ENCODE peak calls at places on chromosomes 2 and 18, in four cellular contexts. P, A, J and K are unnamed samples.

GRCh38 chr2:45119038-45119437 is 109.8 kb upstream of the SIX2 start:
- DNase-seq in J (no peak), P (no peak), A (no peak), K (no peak)

GRCh38 chr2:187541086-187542085 is 12.8 kb downstream of the TFPI start:
- DNase-seq in J (peak; percentile 69), P (no peak), A (no peak), K (no peak)

GRCh38 chr2:69046221-69046662 is 33.3 kb downstream of the ANTXR1 start:
- DNase-seq in J (no peak), A (no peak), P (no peak), K (no peak)

GRCh38 chr2:207239222-207239674 is 73.5 kb upstream of the KLF7 start:
- DNase-seq in P (peak; percentile 89), J (no peak), A (peak; percentile 58), K (peak; percentile 67)

GRCh38 chr2:217107480-217107879 is 247.6 kb upstream of the TNP1 start:
- DNase-seq in J (no peak), P (no peak), A (no peak), K (no peak)

GRCh38 chr2:233471291-233472035 is 95.1 kb downstream of the USP40 start:
- DNase-seq in J (peak; percentile 34), P (peak; percentile 10), A (no peak), K (peak; percentile 12)

GRCh38 chr2:215277942-215278341 is 33.9 kb upstream of the ATIC start:
- DNase-seq in J (no peak), P (no peak), A (no peak), K (no peak)

GRCh38 chr2:216992056-216992455 is 132.2 kb upstream of the TNP1 start:
- DNase-seq in A (peak; percentile 61), P (no peak), J (no peak), K (peak; percentile 34)

GRCh38 chr2:192467953-192468660 is 273.4 kb upstream of the TMEFF2 start:
- DNase-seq in J (no peak), P (no peak), A (no peak), K (no peak)

GRCh38 chr2:149023091-149023490 is 15.4 kb upstream of the LYPD6B start:
- DNase-seq in A (no peak), J (no peak), P (no peak), K (no peak)

GRCh38 chr2:72137498-72138010 is 10.1 kb downstream of the CYP26B1 start:
- DNase-seq in J (peak; percentile 69), A (peak; percentile 65), P (no peak), K (peak; percentile 60)

GRCh38 chr2:98775146-98775988 is 44.4 kb upstream of the MGAT4A start:
- DNase-seq in A (no peak), J (no peak), P (peak; percentile 85), K (no peak)

GRCh38 chr2:79393806-79394484 is 118.9 kb upstream of the CTNNA2 start:
- DNase-seq in P (no peak), A (peak; percentile 24), J (no peak), K (peak; percentile 58)

GRCh38 chr18:9753863-9754262 is 45.8 kb downstream of the RAB31 start:
- DNase-seq in A (no peak), P (peak; percentile 8), J (no peak), K (no peak)

GRCh38 chr2:129794116-129794515 is 185.3 kb upstream of the RAB6C start:
- DNase-seq in J (no peak), A (no peak), P (no peak), K (no peak)

GRCh38 chr18:23115683-23116096 is 19.6 kb upstream of the CABLES1 start:
- DNase-seq in P (peak; percentile 43), J (no peak), A (no peak), K (no peak)

GRCh38 chr2:180463608-180464007 is 456.5 kb upstream of the CWC22 start:
- DNase-seq in J (no peak), A (no peak), P (no peak), K (no peak)

GRCh38 chr2:230160112-230160660 is 59.6 kb downstream of the SP110 start:
- DNase-seq in P (no peak), J (peak; percentile 53), A (peak; percentile 45), K (peak; percentile 41)

GRCh38 chr2:235669983-235670962 is 176.4 kb downstream of the AGAP1 start:
- DNase-seq in J (no peak), P (peak; percentile 30), A (peak; percentile 77), K (peak; percentile 79)

GRCh38 chr2:152012697-152013096 is 86.1 kb downstream of the CACNB4 start:
- DNase-seq in A (no peak), P (no peak), J (no peak), K (no peak)

GRCh38 chr18:35282353-35282752 is 7.7 kb downstream of the ZSCAN30 start:
- DNase-seq in P (no peak), A (no peak), J (no peak), K (no peak)

GRCh38 chr2:16179701-16180402 is 239.5 kb downstream of the MYCN start:
- DNase-seq in A (no peak), J (no peak), P (no peak), K (no peak)

GRCh38 chr2:30225131-30225762 is 6.1 kb upstream of the LBH start:
- DNase-seq in A (peak; percentile 67), P (peak; percentile 62), J (no peak), K (peak; percentile 58)

GRCh38 chr2:150357770-150358467 is 129.5 kb downstream of the RND3 start:
- DNase-seq in J (no peak), P (no peak), A (no peak), K (no peak)

GRCh38 chr2:224359569-224359968 is 42.3 kb downstream of the FAM124B start:
- DNase-seq in J (no peak), P (no peak), A (no peak), K (no peak)

GRCh38 chr2:190996338-190996946 is 17.5 kb downstream of the STAT1 start:
- DNase-seq in P (no peak), A (peak; percentile 27), J (no peak), K (peak; percentile 27)

GRCh38 chr2:196336715-196337617 is 165.6 kb upstream of the STK17B start:
- DNase-seq in P (no peak), J (no peak), A (no peak), K (no peak)

GRCh38 chr18:70397259-70397925 is 108.5 kb downstream of the SOCS6 start:
- DNase-seq in J (no peak), A (no peak), P (no peak), K (no peak)

GRCh38 chr2:71224935-71225334 is 2.0 kb downstream of the PAIP2B start:
- DNase-seq in P (no peak), J (no peak), A (no peak), K (no peak)

GRCh38 chr2:129709956-129710598 is 269.4 kb upstream of the RAB6C start:
- DNase-seq in P (no peak), J (no peak), A (no peak), K (no peak)

GRCh38 chr2:113889471-113890252 is at the start of gene ACTR3:
- DNase-seq in A (peak; percentile 98), P (peak; percentile 97), J (peak; percentile 99), K (peak; percentile 97)

GRCh38 chr2:214649440-214650205 is 159.9 kb downstream of the BARD1 start:
- DNase-seq in J (no peak), A (no peak), P (no peak), K (no peak)

GRCh38 chr18:45566025-45566740 is 49.1 kb upstream of the SLC14A2 start:
- DNase-seq in A (peak; percentile 66), J (no peak), P (no peak), K (peak; percentile 21)

DNA sequence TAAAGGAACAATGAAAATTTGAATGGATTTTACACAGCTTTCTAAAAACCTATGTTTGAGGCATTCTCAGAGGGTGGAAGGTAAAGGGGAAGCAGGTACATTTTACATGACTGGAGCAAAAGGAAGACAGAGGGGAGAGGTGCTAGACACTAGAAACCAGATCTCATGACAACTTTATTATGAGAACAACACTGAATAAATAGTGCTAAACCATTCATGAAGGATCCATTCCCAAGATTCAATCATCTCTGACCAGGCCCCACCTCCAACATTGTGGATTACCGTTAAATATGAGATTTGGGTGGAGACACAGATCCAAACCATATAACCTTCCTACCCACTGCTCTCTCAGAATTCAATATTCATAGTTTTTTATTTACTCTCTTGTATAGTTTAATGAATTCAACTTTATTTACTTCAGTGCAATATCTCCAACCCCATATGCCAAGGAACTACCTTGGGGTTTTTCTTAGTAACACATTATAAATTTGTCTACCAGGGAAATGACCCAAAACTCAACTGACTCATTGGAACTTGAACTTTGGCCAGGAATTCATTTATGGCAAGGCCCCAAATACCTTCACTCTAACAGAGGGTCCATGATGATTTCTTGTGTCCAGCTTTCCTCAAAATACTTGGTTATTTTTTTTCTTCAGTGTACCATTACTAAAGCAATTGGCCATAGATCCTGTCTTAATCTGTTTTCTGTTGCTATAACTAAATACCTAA is 317.8 kb downstream of the GULP1 start:
- DNase-seq in P (no peak), J (no peak), A (no peak), K (no peak)
- TF ChIP-seq POLR2A in P (no peak), J (no peak), A (no peak), K (no peak)

GRCh38 chr18:59270689-59271257 is 2.5 kb downstream of the RAX start:
- DNase-seq in A (no peak), J (no peak), P (no peak), K (no peak)
- H3K9me3 ChIP-seq in A (no peaks in the 10 kb centered on the region), J (no peaks in the 10 kb centered on the region), P (no peaks in the 10 kb centered on the region), K (no peaks in the 10 kb centered on the region)

GRCh38 chr2:110678457-110679336 is 834 bp upstream of the BUB1 start:
- DNase-seq in P (no peak), J (no peak), A (no peak), K (peak; percentile 57)

GRCh38 chr2:110677530-110678456 is at the start of gene BUB1:
- DNase-seq in P (peak; percentile 95), J (peak; percentile 98), A (peak; percentile 98), K (peak; percentile 98)

GRCh38 chr2:110682267-110682666 is 4.4 kb upstream of the BUB1 start:
- DNase-seq in J (no peak), P (no peak), A (no peak), K (no peak)

GRCh38 chr2:110679337-110679707 is 1.5 kb upstream of the BUB1 start:
- DNase-seq in P (no peak), J (no peak), A (no peak), K (peak; percentile 63)

GRCh38 chr2:110679865-110680264 is 2.0 kb upstream of the BUB1 start:
- DNase-seq in A (no peak), J (no peak), P (no peak), K (no peak)
- H3K27ac ChIP-seq in A (no peak overlapping the region), J (no peak overlapping the region), P (no peak overlapping the region), K (peak overlapping the region; percentile 94)

GRCh38 chr2:176136375-176137248 is 7.1 kb downstream of the HOXD8 start:
- DNase-seq in J (no peak), A (no peak), P (no peak), K (peak; percentile 72)
- TF ChIP-seq POLR2A in J (no peak), A (no peak), P (no peak), K (no peak)

GRCh38 chr2:95143838-95144237 is 15.8 kb downstream of the ZNF514 start:
- DNase-seq in A (no peak), J (no peak), P (no peak), K (no peak)

GRCh38 chr2:95149397-95149984 is 10.2 kb downstream of the ZNF514 start:
- DNase-seq in P (no peak), J (no peak), A (no peak), K (no peak)
- H3K9me3 ChIP-seq in P (peaks cover 100% of the 10 kb centered on the region), J (peaks cover 49% of the 10 kb centered on the region), A (peaks cover 26% of the 10 kb centered on the region), K (no peaks in the 10 kb centered on the region)

DNA sequence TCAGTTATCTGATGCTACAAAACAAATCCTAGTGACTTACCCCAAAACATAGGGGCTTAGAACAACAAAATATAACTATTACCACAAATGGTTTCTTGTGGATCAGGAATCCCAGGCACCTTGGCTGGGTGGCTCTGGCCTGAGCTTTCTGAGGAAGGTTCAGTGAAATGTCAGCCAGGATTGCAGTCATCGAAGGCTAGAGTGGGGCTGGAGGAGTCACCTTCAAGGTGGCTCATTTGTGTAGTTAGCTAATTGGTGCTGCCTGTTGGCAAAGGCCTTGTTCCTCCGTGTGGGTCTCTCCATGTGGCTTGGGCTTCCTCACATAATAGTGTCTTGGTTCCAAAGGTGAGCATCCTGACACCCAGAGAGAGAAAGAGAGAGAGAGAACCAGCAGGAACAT is 57.4 kb downstream of the COPS8 start:
- DNase-seq in P (no peak), A (no peak), J (no peak), K (no peak)
- H3K27ac ChIP-seq in P (peak overlapping the region; percentile 69), A (no peak overlapping the region), J (no peak overlapping the region), K (peak overlapping the region; percentile 73)